ENCODE peak calls at places on chromosomes 7 and 10, in nine cellular contexts. K is mesendoderm; E is CD8-positive, alpha-beta T cell; W is dorsolateral prefrontal cortex; L is adipocyte; U is sigmoid colon; B is breast epithelium; C is transverse colon; G is astrocyte of the spinal cord. F is an unnamed sample.

GRCh38 chr10:72794260-72794659 is 99.3 kb upstream of the OIT3 start:
- DNase-seq in K (peak), E (no peak), W (no peak), L (peak), U (no peak), B (no peak), C (no peak), G (peak), F (peak)

GRCh38 chr7:121437470-121437869 is 41.4 kb upstream of the FAM3C start:
- DNase-seq in K (no peak), E (no peak), W (no peak), L (no peak), U (no peak), B (no peak), C (no peak), G (no peak), F (no peak)

GRCh38 chr7:100065452-100066186 is 15.9 kb downstream of the ZNF3 start:
- DNase-seq in K (no peak), E (no peak), W (no peak), L (peak), U (peak), B (no peak), C (no peak), G (peak), F (peak)

GRCh38 chr10:26890956-26891355 is 30.2 kb upstream of the ABI1 start:
- DNase-seq in K (peak), E (peak), W (peak), L (peak), U (no peak), B (no peak), C (peak), G (peak), F (peak)

GRCh38 chr7:151537818-151538561 is 18.3 kb upstream of the RHEB start:
- DNase-seq in K (no peak), E (no peak), W (no peak), L (peak), U (peak), B (no peak), C (no peak), G (peak), F (peak)

GRCh38 chr7:92797693-92798092 is 38.7 kb downstream of the CDK6 start:
- DNase-seq in K (peak), E (no peak), W (no peak), L (no peak), U (no peak), B (no peak), C (no peak), G (no peak), F (peak)

GRCh38 chr7:158651968-158652555 is 52.5 kb downstream of the NCAPG2 start:
- DNase-seq in K (no peak), E (no peak), W (no peak), L (peak), U (no peak), B (no peak), C (no peak), G (no peak), F (peak)

GRCh38 chr7:5408777-5409176 is 14.9 kb downstream of the TNRC18 start:
- DNase-seq in K (no peak), E (no peak), W (no peak), L (peak), U (no peak), B (no peak), C (no peak), G (peak), F (peak)

GRCh38 chr7:67311901-67312300 is 315.3 kb downstream of the TYW1 start:
- DNase-seq in K (no peak), E (no peak), W (no peak), L (peak), U (no peak), B (no peak), C (no peak), G (peak), F (peak)

GRCh38 chr10:13649844-13650520 is 63.2 kb downstream of the PRPF18 start:
- DNase-seq in K (peak), E (no peak), W (no peak), L (no peak), U (no peak), B (no peak), C (no peak), G (no peak), F (no peak)

GRCh38 chr7:92179393-92179924 is 517 bp upstream of the LRRD1 start:
- DNase-seq in K (peak), E (no peak), W (no peak), L (no peak), U (no peak), B (no peak), C (no peak), G (no peak), F (peak)

GRCh38 chr10:100743626-100744135 is 1.7 kb upstream of the PAX2 start:
- DNase-seq in K (peak), E (peak), W (no peak), L (peak), U (peak), B (no peak), C (peak), G (no peak), F (peak)

GRCh38 chr10:101841826-101842225 is 1.8 kb downstream of the KCNIP2 start:
- DNase-seq in K (no peak), E (no peak), W (no peak), L (no peak), U (no peak), B (no peak), C (no peak), G (no peak), F (no peak)

GRCh38 chr10:101840741-101841453 is 2.7 kb downstream of the KCNIP2 start:
- DNase-seq in K (peak), E (peak), W (peak), L (peak), U (peak), B (peak), C (peak), G (peak), F (peak)

GRCh38 chr10:101839002-101839401 is 4.6 kb downstream of the KCNIP2 start:
- DNase-seq in K (no peak), E (no peak), W (no peak), L (no peak), U (no peak), B (no peak), C (no peak), G (no peak), F (no peak)

GRCh38 chr10:101839421-101840063 is 4.1 kb downstream of the KCNIP2 start:
- DNase-seq in K (peak), E (peak), W (peak), L (peak), U (no peak), B (no peak), C (peak), G (no peak), F (peak)

DNA sequence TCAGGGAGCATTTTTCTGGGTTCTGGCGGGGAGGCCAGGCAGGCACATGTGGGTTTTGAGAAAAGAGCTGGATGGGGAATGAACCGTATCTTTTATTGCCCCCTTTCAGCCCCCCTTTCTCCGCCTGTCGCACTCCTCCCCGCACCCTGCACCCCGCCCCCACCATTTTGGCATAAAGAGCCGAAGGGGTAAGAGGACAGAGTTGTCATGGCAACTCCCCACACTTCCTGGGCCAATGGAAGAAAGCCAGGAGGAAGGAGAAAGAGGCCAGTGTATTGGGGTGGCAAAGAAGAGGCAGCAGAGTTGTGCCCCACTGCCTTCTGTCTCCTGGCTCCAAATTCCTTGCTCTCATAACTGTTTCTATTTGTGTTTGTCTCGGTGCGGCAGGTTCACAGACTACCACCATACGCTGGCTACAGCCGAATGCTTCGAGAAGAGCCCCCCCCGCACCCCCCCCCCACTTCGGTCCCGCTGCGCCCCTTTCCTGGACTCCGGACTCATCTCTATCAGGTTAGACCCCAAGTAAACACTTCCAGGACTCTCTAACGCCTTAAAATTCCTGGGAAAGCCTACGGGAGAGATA is 3.4 kb downstream of the KCNIP2 start:
- DNase-seq in K (peak), E (no peak), W (no peak), L (peak), U (no peak), B (no peak), C (no peak), G (no peak), F (peak)
- H3K4me3 ChIP-seq in K (no peak), E (peak), W (peak), L (peak), U (peak), B (peak), C (no peak), G (peak), F (peak)

GRCh38 chr10:57362811-57363210 is 904.9 kb downstream of the IPMK start:
- DNase-seq in K (no peak), E (no peak), W (no peak), L (no peak), U (no peak), B (no peak), C (no peak), G (no peak), F (no peak)
- H3K4me3 ChIP-seq in K (no peak), E (no peak), W (no peak), L (no peak), U (no peak), B (no peak), C (no peak), G (no peak), F (no peak)

DNA sequence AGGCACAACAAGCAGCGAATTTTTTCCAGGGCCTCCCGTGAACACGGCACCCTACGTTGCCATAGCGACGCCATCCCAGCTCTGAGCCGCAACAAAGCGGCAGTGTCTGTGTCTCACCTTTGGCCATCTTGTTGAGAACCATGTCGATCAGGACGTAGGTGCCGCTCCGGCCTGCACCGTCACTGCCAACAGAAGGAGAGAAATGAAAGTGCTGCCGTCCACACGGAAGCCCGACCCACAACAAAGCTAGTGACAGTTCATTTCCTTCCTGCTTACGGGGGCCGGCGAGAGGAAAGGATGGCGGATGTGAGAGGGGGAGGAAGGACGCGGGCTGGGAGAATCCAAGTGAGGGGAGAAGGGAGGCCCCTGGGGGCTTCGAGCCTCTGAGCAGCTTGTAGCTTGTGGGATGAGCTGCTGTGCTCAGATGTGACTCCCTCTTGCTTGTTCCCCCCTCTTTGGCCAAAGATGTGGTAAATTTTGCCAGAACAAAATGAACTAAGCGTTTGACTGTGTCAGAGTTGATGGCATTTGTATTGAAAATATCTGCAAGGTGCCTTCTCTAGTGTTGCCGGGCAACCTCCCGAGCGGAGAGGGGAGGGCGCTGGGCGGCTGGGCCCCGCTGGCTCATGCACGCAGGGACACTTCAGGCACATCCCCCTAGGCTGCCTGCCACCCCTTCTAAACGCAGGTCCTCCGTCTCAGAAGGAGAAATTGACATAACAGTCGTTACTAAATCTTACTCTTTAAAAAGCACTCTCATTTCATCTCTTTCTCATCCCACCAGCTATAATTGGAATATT is 232.2 kb downstream of the DNAJB6 start:
- DNase-seq in K (peak), E (peak), W (peak), L (peak), U (peak), B (no peak), C (peak), G (peak), F (peak)
- H3K4me3 ChIP-seq in K (no peak), E (peak), W (peak), L (peak), U (peak), B (peak), C (peak), G (peak), F (peak)

DNA sequence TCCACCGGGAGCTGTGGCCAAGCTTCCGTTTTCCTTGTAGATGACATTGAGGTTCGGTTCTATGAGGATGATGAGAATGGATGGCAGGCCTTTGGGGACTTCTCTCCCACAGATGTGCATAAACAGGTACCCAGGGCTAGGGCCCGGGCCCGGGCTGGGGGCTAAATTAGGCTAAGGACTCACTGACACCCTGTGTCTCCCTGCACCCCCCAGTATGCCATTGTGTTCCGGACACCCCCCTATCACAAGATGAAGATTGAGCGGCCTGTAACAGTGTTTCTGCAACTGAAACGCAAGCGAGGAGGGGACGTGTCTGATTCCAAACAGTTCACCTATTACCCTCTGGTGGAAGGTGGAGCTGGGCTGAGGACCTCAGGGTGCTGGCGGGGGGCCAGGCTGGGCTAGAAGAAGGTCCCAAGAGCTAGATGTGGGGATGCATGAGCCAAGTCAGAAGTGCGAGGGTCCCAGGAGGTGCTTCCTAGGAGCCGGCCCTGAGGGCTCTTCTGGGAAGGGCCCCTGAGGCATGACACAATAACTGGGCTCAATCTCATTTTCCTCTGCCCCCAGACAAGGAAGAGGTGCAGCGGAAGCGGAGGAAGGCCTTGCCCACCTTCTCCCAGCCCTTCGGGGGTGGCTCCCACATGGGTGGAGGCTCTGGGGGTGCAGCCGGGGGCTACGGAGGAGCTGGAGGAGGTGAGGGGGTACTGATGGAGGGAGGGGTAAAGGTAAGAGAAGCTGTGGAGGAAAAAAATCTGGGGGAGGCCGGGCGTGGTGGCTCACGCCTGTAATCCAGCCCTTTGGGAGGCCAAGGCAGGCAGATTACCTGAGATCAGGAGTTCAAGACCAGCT is 2.9 kb downstream of the NFKB2 start:
- DNase-seq in K (no peak), E (no peak), W (no peak), L (no peak), U (no peak), B (no peak), C (no peak), G (no peak), F (no peak)
- H3K4me3 ChIP-seq in K (no peak), E (no peak), W (peak), L (peak), U (peak), B (no peak), C (no peak), G (no peak), F (no peak)

GRCh38 chr10:11439523-11440053 is 171.9 kb downstream of the USP6NL start:
- DNase-seq in K (no peak), E (no peak), W (no peak), L (no peak), U (no peak), B (no peak), C (no peak), G (no peak), F (no peak)
- H3K4me3 ChIP-seq in K (no peak), E (no peak), W (no peak), L (no peak), U (no peak), B (no peak), C (no peak), G (no peak), F (no peak)

GRCh38 chr10:110437351-110437605 is 60.4 kb upstream of the DUSP5 start:
- DNase-seq in K (no peak), E (no peak), W (no peak), L (no peak), U (no peak), B (no peak), C (no peak), G (no peak), F (no peak)

GRCh38 chr10:110434477-110435096 is 63.1 kb upstream of the DUSP5 start:
- DNase-seq in K (no peak), E (no peak), W (no peak), L (no peak), U (peak), B (no peak), C (peak), G (no peak), F (no peak)

GRCh38 chr10:110433740-110434139 is 64.0 kb upstream of the DUSP5 start:
- DNase-seq in K (no peak), E (no peak), W (no peak), L (no peak), U (peak), B (no peak), C (peak), G (no peak), F (no peak)

GRCh38 chr10:110437761-110438341 is 59.9 kb upstream of the DUSP5 start:
- DNase-seq in K (no peak), E (no peak), W (no peak), L (no peak), U (peak), B (peak), C (peak), G (no peak), F (no peak)

DNA sequence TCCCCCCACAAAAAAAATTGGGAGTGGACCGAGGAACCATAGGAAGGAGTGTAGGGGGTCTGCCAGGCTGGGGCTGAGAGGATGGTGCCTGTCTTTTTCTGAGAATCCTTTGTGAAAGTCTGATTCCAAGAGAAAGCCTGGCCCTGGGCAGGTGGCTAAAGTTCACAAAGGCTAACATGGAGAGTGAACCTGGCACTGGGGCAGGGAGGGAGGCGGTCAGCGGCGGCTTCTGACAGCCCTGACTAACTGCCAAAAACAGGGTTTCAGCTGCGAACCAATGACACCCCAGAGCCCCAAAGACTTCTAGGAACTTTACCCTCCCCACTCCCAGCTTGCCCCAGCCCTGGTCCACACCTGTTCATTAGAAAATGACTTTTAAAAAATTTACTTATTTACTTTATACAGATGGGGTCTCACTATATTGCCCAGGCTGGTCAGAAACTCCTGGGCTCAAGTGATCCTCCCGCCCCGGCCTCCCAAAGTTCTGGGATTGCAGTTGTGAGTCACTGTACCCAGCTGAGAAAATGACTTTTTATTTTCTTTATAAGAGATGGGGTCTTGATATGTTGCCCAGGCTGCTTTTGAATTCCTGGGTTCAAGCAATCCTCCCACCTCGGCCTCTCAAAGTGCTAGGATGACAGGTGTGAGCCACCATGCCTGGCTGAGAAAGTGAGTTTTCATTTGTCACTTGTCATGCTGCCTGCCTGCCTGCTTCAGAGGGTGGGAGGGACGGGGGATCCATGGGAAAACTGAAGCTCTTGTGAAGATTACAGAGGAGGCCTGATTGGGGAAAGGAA is 61.0 kb upstream of the DUSP5 start:
- DNase-seq in K (no peak), E (no peak), W (no peak), L (no peak), U (peak), B (peak), C (no peak), G (no peak), F (no peak)
- H3K4me3 ChIP-seq in K (no peak), E (no peak), W (no peak), L (no peak), U (no peak), B (no peak), C (no peak), G (no peak), F (no peak)

DNA sequence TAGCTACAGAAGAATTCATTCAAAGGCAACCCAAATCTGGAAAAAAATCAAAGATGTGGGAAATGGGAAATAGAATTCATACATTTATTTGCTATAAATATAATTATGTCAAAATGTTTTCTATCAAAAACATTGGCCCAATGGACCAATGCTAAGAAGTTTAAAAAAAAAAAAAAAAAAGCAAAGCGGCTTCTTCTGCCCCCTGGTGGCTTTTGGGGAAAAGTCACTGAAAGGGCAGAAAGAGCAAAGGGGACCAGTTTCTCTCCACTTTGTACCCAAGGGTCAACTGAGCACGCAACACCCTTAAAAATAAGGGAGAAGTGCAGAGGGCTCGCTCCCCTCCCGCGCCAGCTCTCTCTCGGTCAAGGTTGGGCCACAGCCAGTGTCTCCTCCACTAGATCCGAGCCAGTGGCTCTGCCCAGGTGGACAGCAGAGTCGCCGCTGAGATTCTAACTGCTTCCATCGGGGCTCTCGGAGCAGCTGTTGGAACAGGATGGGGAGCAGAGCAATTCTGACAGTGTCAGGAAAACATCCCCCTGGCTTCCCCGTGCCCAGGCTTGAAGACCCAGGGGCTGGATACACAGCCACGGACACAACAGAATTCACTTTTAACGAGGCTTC is 136.4 kb upstream of the FGFR2 start:
- DNase-seq in K (no peak), E (no peak), W (no peak), L (peak), U (no peak), B (no peak), C (no peak), G (no peak), F (peak)
- H3K4me3 ChIP-seq in K (no peak), E (no peak), W (peak), L (no peak), U (no peak), B (no peak), C (no peak), G (peak), F (no peak)

F was measured in fibroblast of mammary gland.